ENCODE peak calls at places on chromosomes 13 and 19, in eight cellular contexts. One of them, this sample, is unnamed.

GRCh38 chr19:44657211-44657921 is 13.7 kb downstream of the PVR start:
- DNase-seq in HFFc6: peak; percentile 25
- DNase-seq in GM23338: peak; percentile 90
- DNase-seq in AG10803: peak; percentile 66
- DNase-seq in fibroblast of the aortic adventitia: peak; percentile 83
- DNase-seq in epithelial cell of esophagus: peak; percentile 48
- DNase-seq in heart left ventricle: peak; percentile 76
- DNase-seq in type B pancreatic cell: peak; percentile 78
- DNase-seq in this sample: peak; percentile 67

GRCh38 chr19:13841339-13842293 is 35.3 kb upstream of the NANOS3 start:
- DNase-seq in epithelial cell of esophagus: peak; percentile 52
- DNase-seq in heart left ventricle: peak; percentile 78
- DNase-seq in HFFc6: peak; percentile 59
- DNase-seq in AG10803: peak; percentile 48
- DNase-seq in fibroblast of the aortic adventitia: no peak
- DNase-seq in type B pancreatic cell: no peak
- DNase-seq in GM23338: no peak
- DNase-seq in this sample: no peak

GRCh38 chr13:58991826-58992477 is 1171.8 kb downstream of the DIAPH3 start:
- DNase-seq in HFFc6: no peak
- DNase-seq in heart left ventricle: no peak
- DNase-seq in GM23338: no peak
- DNase-seq in type B pancreatic cell: no peak
- DNase-seq in fibroblast of the aortic adventitia: no peak
- DNase-seq in epithelial cell of esophagus: peak; percentile 72
- DNase-seq in AG10803: no peak
- DNase-seq in this sample: no peak

GRCh38 chr19:38727306-38727867 is 16.9 kb downstream of the CAPN12 start:
- DNase-seq in AG10803: no peak
- DNase-seq in fibroblast of the aortic adventitia: no peak
- DNase-seq in type B pancreatic cell: no peak
- DNase-seq in GM23338: no peak
- DNase-seq in epithelial cell of esophagus: no peak
- DNase-seq in HFFc6: no peak
- DNase-seq in heart left ventricle: peak; percentile 29
- DNase-seq in this sample: no peak

GRCh38 chr13:45662122-45662521 is 40.0 kb upstream of the CBY2 start:
- DNase-seq in AG10803: no peak
- DNase-seq in GM23338: no peak
- DNase-seq in type B pancreatic cell: no peak
- DNase-seq in fibroblast of the aortic adventitia: no peak
- DNase-seq in epithelial cell of esophagus: no peak
- DNase-seq in heart left ventricle: no peak
- DNase-seq in HFFc6: no peak
- DNase-seq in this sample: no peak

GRCh38 chr19:14168259-14168972 is 32.0 kb upstream of the ASF1B start:
- DNase-seq in type B pancreatic cell: no peak
- DNase-seq in GM23338: no peak
- DNase-seq in epithelial cell of esophagus: no peak
- DNase-seq in HFFc6: no peak
- DNase-seq in heart left ventricle: no peak
- DNase-seq in AG10803: no peak
- DNase-seq in fibroblast of the aortic adventitia: no peak
- DNase-seq in this sample: no peak

GRCh38 chr13:41700790-41701310 is 243.5 kb downstream of the RGCC start:
- DNase-seq in epithelial cell of esophagus: peak; percentile 10
- DNase-seq in heart left ventricle: peak; percentile 30
- DNase-seq in type B pancreatic cell: no peak
- DNase-seq in AG10803: peak; percentile 86
- DNase-seq in HFFc6: peak; percentile 81
- DNase-seq in GM23338: no peak
- DNase-seq in fibroblast of the aortic adventitia: peak; percentile 87
- DNase-seq in this sample: peak; percentile 69

GRCh38 chr19:28929026-28929425 is 283.9 kb downstream of the UQCRFS1 start:
- DNase-seq in GM23338: no peak
- DNase-seq in epithelial cell of esophagus: no peak
- DNase-seq in type B pancreatic cell: no peak
- DNase-seq in AG10803: peak; percentile 36
- DNase-seq in HFFc6: peak; percentile 32
- DNase-seq in fibroblast of the aortic adventitia: no peak
- DNase-seq in heart left ventricle: no peak
- DNase-seq in this sample: no peak

GRCh38 chr13:78121459-78122348 is 203.1 kb upstream of the EDNRB start:
- DNase-seq in HFFc6: peak; percentile 44
- DNase-seq in AG10803: peak; percentile 69
- DNase-seq in GM23338: peak; percentile 88
- DNase-seq in heart left ventricle: peak; percentile 43
- DNase-seq in epithelial cell of esophagus: peak; percentile 69
- DNase-seq in type B pancreatic cell: no peak
- DNase-seq in fibroblast of the aortic adventitia: peak; percentile 89
- DNase-seq in this sample: peak; percentile 79

GRCh38 chr13:99756281-99756680 is 215.3 kb downstream of the ZIC5 start:
- DNase-seq in type B pancreatic cell: no peak
- DNase-seq in HFFc6: no peak
- DNase-seq in GM23338: no peak
- DNase-seq in epithelial cell of esophagus: no peak
- DNase-seq in fibroblast of the aortic adventitia: no peak
- DNase-seq in AG10803: no peak
- DNase-seq in heart left ventricle: no peak
- DNase-seq in this sample: no peak

GRCh38 chr13:35923347-35923746 is 207.8 kb downstream of the DCLK1 start:
- DNase-seq in epithelial cell of esophagus: peak; percentile 72
- DNase-seq in fibroblast of the aortic adventitia: peak; percentile 55
- DNase-seq in heart left ventricle: peak; percentile 49
- DNase-seq in type B pancreatic cell: no peak
- DNase-seq in AG10803: peak; percentile 37
- DNase-seq in HFFc6: peak; percentile 42
- DNase-seq in GM23338: no peak
- DNase-seq in this sample: peak; percentile 19

GRCh38 chr13:46100191-46100877 is 4.5 kb downstream of the CPB2 start:
- DNase-seq in heart left ventricle: no peak
- DNase-seq in GM23338: no peak
- DNase-seq in type B pancreatic cell: no peak
- DNase-seq in epithelial cell of esophagus: peak; percentile 24
- DNase-seq in HFFc6: no peak
- DNase-seq in fibroblast of the aortic adventitia: no peak
- DNase-seq in AG10803: no peak
- DNase-seq in this sample: no peak

GRCh38 chr13:50424993-50425392 is 409.7 kb downstream of the KCNRG start:
- DNase-seq in AG10803: no peak
- DNase-seq in epithelial cell of esophagus: no peak
- DNase-seq in GM23338: no peak
- DNase-seq in HFFc6: no peak
- DNase-seq in heart left ventricle: no peak
- DNase-seq in fibroblast of the aortic adventitia: no peak
- DNase-seq in type B pancreatic cell: no peak
- DNase-seq in this sample: no peak

GRCh38 chr19:16470911-16471811 is 609 bp downstream of the EPS15L1 start:
- DNase-seq in GM23338: peak; percentile 65
- DNase-seq in epithelial cell of esophagus: peak; percentile 74
- DNase-seq in type B pancreatic cell: peak; percentile 74
- DNase-seq in fibroblast of the aortic adventitia: peak; percentile 59
- DNase-seq in HFFc6: peak; percentile 41
- DNase-seq in heart left ventricle: no peak
- DNase-seq in AG10803: peak; percentile 53
- DNase-seq in this sample: no peak

DNA sequence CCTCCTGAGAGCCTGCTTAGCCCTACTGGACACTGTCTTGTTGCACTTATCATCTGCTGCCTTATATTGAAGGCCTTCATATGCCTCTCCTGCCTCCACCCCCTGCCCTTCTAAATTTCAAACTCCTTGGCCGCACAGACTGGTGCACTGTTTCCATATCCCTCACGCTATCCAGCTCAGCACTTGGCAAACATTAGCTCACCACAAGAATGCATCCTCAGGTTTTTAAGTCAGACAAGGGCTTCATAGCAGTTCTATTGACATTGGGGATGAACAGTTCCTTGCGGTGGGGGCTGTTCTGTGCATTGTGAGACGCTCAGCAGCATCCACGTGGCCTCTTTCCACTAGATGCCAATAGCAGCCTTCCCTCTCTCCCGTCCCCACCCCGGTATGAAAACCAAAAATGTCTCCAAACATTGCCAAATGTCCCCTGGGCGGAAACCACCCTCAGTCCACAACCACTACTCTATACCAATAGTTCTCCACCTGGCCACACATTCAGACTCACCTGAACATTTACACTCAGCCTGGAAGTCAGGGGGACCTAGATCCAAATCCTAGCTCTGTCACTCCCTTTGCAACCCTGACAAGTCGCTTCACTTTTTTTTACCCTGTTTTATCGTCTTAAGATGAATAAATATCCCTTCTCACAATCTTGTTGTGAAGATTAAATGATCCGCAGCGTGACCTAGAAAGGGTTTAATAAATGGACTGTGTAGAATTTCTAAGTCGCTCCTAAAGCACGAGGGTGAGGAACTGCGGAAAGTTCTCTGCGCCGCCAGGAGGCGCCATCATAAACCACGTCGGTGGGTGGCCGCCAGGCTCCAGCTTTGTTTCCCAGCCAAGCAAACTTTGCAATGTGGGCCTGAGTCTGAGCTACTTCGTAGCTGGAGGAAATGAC is 3.6 kb upstream of the CEACAM3 start:
- DNase-seq in fibroblast of the aortic adventitia: peak; percentile 59
- DNase-seq in epithelial cell of esophagus: peak; percentile 58
- DNase-seq in HFFc6: peak; percentile 30
- DNase-seq in AG10803: peak; percentile 59
- DNase-seq in type B pancreatic cell: no peak
- DNase-seq in GM23338: peak; percentile 84
- DNase-seq in heart left ventricle: peak; percentile 39
- DNase-seq in this sample: peak; percentile 33
- TF ChIP-seq CTCF in fibroblast of the aortic adventitia: peak; percentile 63
- TF ChIP-seq CTCF in epithelial cell of esophagus: peak; percentile 75
- TF ChIP-seq CTCF in HFFc6: peak; percentile 84
- TF ChIP-seq CTCF in AG10803: peak; percentile 58
- TF ChIP-seq CTCF in type B pancreatic cell: peak; percentile 74
- TF ChIP-seq CTCF in GM23338: peak; percentile 94
- TF ChIP-seq CTCF in heart left ventricle: peak; percentile 30
- TF ChIP-seq CTCF in this sample: peak; percentile 64

DNA sequence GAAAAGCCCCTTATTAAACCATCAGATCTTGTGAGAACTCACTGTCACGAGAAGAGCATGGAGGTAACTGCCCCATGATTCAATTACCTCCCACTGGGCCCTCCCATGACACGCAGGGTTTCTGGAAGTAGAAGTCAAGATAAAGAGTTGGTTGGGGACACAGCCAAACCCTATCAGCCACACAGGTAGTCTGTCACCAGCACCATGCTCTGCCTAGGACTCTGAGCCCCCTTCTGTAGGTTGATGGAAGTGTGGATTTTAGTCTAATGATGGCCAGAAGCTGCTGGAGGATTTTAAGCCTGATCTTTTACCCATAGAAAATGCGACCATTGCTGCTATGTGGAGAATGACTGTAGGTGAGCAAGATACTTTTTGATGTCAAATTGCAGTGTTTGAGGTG is 60.8 kb downstream of the ARHGEF7 start:
- DNase-seq in epithelial cell of esophagus: no peak
- DNase-seq in fibroblast of the aortic adventitia: no peak
- DNase-seq in heart left ventricle: no peak
- DNase-seq in GM23338: no peak
- DNase-seq in type B pancreatic cell: no peak
- DNase-seq in HFFc6: no peak
- DNase-seq in AG10803: no peak
- DNase-seq in this sample: no peak
- TF ChIP-seq CTCF in epithelial cell of esophagus: no peak
- TF ChIP-seq CTCF in fibroblast of the aortic adventitia: no peak
- TF ChIP-seq CTCF in heart left ventricle: no peak
- TF ChIP-seq CTCF in GM23338: no peak
- TF ChIP-seq CTCF in type B pancreatic cell: no peak
- TF ChIP-seq CTCF in HFFc6: no peak
- TF ChIP-seq CTCF in AG10803: no peak
- TF ChIP-seq CTCF in this sample: no peak

GRCh38 chr13:32538234-32538620 is 368 bp downstream of the N4BP2L2 start:
- DNase-seq in fibroblast of the aortic adventitia: no peak
- DNase-seq in GM23338: no peak
- DNase-seq in epithelial cell of esophagus: peak; percentile 52
- DNase-seq in heart left ventricle: peak; percentile 44
- DNase-seq in type B pancreatic cell: no peak
- DNase-seq in AG10803: peak; percentile 41
- DNase-seq in HFFc6: peak; percentile 34
- DNase-seq in this sample: peak; percentile 84

GRCh38 chr13:32535140-32535539 is 3.5 kb downstream of the N4BP2L2 start:
- DNase-seq in heart left ventricle: no peak
- DNase-seq in epithelial cell of esophagus: no peak
- DNase-seq in HFFc6: no peak
- DNase-seq in type B pancreatic cell: no peak
- DNase-seq in GM23338: no peak
- DNase-seq in AG10803: no peak
- DNase-seq in fibroblast of the aortic adventitia: no peak
- DNase-seq in this sample: peak; percentile 8

GRCh38 chr13:32537580-32538233 is 888 bp downstream of the N4BP2L2 start:
- DNase-seq in type B pancreatic cell: no peak
- DNase-seq in epithelial cell of esophagus: no peak
- DNase-seq in heart left ventricle: peak; percentile 43
- DNase-seq in AG10803: peak; percentile 24
- DNase-seq in HFFc6: no peak
- DNase-seq in fibroblast of the aortic adventitia: peak; percentile 26
- DNase-seq in GM23338: peak; percentile 19
- DNase-seq in this sample: peak; percentile 3

GRCh38 chr13:32535748-32536147 is 2.8 kb downstream of the N4BP2L2 start:
- DNase-seq in heart left ventricle: no peak
- DNase-seq in epithelial cell of esophagus: no peak
- DNase-seq in GM23338: no peak
- DNase-seq in fibroblast of the aortic adventitia: no peak
- DNase-seq in HFFc6: no peak
- DNase-seq in type B pancreatic cell: no peak
- DNase-seq in AG10803: no peak
- DNase-seq in this sample: no peak

GRCh38 chr13:32538621-32539246 is at the start of gene N4BP2L2:
- DNase-seq in type B pancreatic cell: peak; percentile 91
- DNase-seq in GM23338: peak; percentile 98
- DNase-seq in epithelial cell of esophagus: peak; percentile 97
- DNase-seq in fibroblast of the aortic adventitia: peak; percentile 99
- DNase-seq in heart left ventricle: peak; percentile 96
- DNase-seq in HFFc6: peak; percentile 96
- DNase-seq in AG10803: peak; percentile 98
- DNase-seq in this sample: peak; percentile 98
- TF ChIP-seq CTCF in type B pancreatic cell: peak; percentile 50
- TF ChIP-seq CTCF in GM23338: no peak
- TF ChIP-seq CTCF in epithelial cell of esophagus: peak; percentile 12
- TF ChIP-seq CTCF in fibroblast of the aortic adventitia: peak; percentile 45
- TF ChIP-seq CTCF in heart left ventricle: peak; percentile 44
- TF ChIP-seq CTCF in HFFc6: peak; percentile 68
- TF ChIP-seq CTCF in AG10803: peak; percentile 53
- TF ChIP-seq CTCF in this sample: peak; percentile 42

DNA sequence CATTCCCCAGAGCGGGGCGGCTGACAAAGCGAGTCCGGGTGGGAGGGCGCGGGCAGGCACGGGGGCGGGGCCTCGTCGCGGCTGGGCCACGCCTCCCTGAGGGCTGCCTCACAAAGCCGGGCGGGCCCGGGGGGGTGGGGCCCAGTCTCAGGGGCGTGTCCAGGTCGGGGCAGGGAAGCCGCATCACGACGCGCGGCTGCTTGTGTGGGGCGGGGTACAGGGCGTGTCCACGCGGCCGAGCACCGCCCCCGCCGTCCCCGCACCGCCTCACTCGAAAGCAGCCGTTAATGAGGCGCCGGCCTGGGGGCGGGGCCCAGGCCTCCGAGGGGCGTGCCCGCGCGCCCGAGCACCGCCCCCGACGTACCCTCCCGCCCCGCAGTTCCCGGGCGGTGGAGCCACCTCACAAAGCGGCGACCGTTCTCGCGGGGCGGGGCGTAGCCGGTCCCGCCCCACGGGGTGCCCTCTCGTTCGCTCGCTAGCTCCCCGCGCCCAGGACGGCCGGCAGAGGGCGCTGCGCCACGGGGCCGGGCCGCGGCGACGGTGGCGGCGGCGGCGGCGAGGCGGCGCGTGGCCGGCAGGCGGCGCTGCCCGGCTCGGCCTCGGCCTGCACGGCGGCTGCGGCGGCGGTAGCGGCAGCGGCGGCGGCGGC is at the start of gene CARM1:
- DNase-seq in type B pancreatic cell: peak; percentile 100
- DNase-seq in heart left ventricle: peak; percentile 99
- DNase-seq in AG10803: peak; percentile 98
- DNase-seq in GM23338: peak; percentile 96
- DNase-seq in epithelial cell of esophagus: peak; percentile 99
- DNase-seq in HFFc6: peak; percentile 95
- DNase-seq in fibroblast of the aortic adventitia: peak; percentile 97
- DNase-seq in this sample: peak; percentile 99
- TF ChIP-seq CTCF in type B pancreatic cell: peak; percentile 79
- TF ChIP-seq CTCF in heart left ventricle: peak; percentile 86
- TF ChIP-seq CTCF in AG10803: peak; percentile 37
- TF ChIP-seq CTCF in GM23338: no peak
- TF ChIP-seq CTCF in epithelial cell of esophagus: peak; percentile 36
- TF ChIP-seq CTCF in HFFc6: peak; percentile 78
- TF ChIP-seq CTCF in fibroblast of the aortic adventitia: peak; percentile 61
- TF ChIP-seq CTCF in this sample: peak; percentile 45

This sample was measured in fibroblast of villous mesenchyme.